ENCODE peak calls at places on chromosome 13, in eight cellular contexts. L is T follicular helper cell, B is dorsolateral prefrontal cortex, G is H1, A is NCI-H524, S is tibial nerve, E is BJ, R is NCI-H2171. H is an unnamed sample.

GRCh38 chr13:83752141-83752540 is 130.1 kb downstream of the SLITRK1 start:
- DNase-seq in L (no peak), B (no peak), G (no peak), A (no peak), S (no peak), E (no peak), R (no peak), H (no peak)

GRCh38 chr13:96984061-96984508 is 10.2 kb downstream of the OXGR1 start:
- DNase-seq in L (no peak), B (no peak), G (no peak), A (peak), S (peak), E (no peak), R (no peak), H (no peak)

GRCh38 chr13:74246398-74246975 is 112.3 kb upstream of the KLF12 start:
- DNase-seq in L (no peak), B (no peak), G (no peak), A (peak), S (peak), E (no peak), R (peak), H (no peak)

GRCh38 chr13:98050041-98050466 is 92.8 kb upstream of the FARP1 start:
- DNase-seq in L (no peak), B (no peak), G (no peak), A (no peak), S (no peak), E (no peak), R (no peak), H (no peak)

GRCh38 chr13:24623141-24623665 is 57.0 kb upstream of the ATP12A start:
- DNase-seq in L (no peak), B (no peak), G (no peak), A (no peak), S (no peak), E (no peak), R (no peak), H (no peak)

GRCh38 chr13:100673831-100674362 is 698 bp downstream of the TMTC4 start:
- DNase-seq in L (peak), B (peak), G (no peak), A (no peak), S (peak), E (peak), R (peak), H (no peak)

GRCh38 chr13:26813626-26814348 is 53.2 kb upstream of the GPR12 start:
- DNase-seq in L (no peak), B (no peak), G (no peak), A (peak), S (no peak), E (no peak), R (no peak), H (no peak)

GRCh38 chr13:94369862-94370491 is 109.5 kb downstream of the DCT start:
- DNase-seq in L (no peak), B (no peak), G (no peak), A (no peak), S (no peak), E (no peak), R (no peak), H (no peak)

GRCh38 chr13:20495087-20496023 is 30.3 kb downstream of the CRYL1 start:
- DNase-seq in L (peak), B (no peak), G (peak), A (peak), S (peak), E (no peak), R (no peak), H (peak)

GRCh38 chr13:43245374-43245964 is 222.1 kb downstream of the DNAJC15 start:
- DNase-seq in L (no peak), B (no peak), G (no peak), A (no peak), S (no peak), E (peak), R (no peak), H (no peak)

GRCh38 chr13:113802761-113803160 is 43.7 kb downstream of the TMEM255B start:
- DNase-seq in L (no peak), B (peak), G (no peak), A (no peak), S (no peak), E (no peak), R (no peak), H (no peak)

GRCh38 chr13:94710881-94711560 is 1.3 kb downstream of the SOX21 start:
- DNase-seq in L (no peak), B (peak), G (peak), A (no peak), S (no peak), E (no peak), R (peak), H (no peak)

GRCh38 chr13:97977376-97977705 is 23.9 kb downstream of the IPO5 start:
- DNase-seq in L (no peak), B (no peak), G (no peak), A (no peak), S (no peak), E (no peak), R (no peak), H (no peak)

GRCh38 chr13:26785845-26786630 is 25.5 kb upstream of the GPR12 start:
- DNase-seq in L (peak), B (no peak), G (peak), A (no peak), S (peak), E (no peak), R (no peak), H (peak)

GRCh38 chr13:98297043-98297442 is 120.0 kb upstream of the RNF113B start:
- DNase-seq in L (no peak), B (no peak), G (no peak), A (no peak), S (no peak), E (no peak), R (no peak), H (no peak)

GRCh38 chr13:106418556-106418955 is 116.9 kb downstream of the EFNB2 start:
- DNase-seq in L (no peak), B (no peak), G (no peak), A (no peak), S (no peak), E (peak), R (no peak), H (no peak)

GRCh38 chr13:97445504-97446187 is 11.7 kb downstream of the RAP2A start:
- DNase-seq in L (no peak), B (no peak), G (no peak), A (no peak), S (no peak), E (no peak), R (no peak), H (no peak)

GRCh38 chr13:94121686-94122085 is 357.8 kb downstream of the DCT start:
- DNase-seq in L (no peak), B (no peak), G (no peak), A (no peak), S (no peak), E (no peak), R (no peak), H (no peak)

GRCh38 chr13:30133554-30133912 is 173.8 kb downstream of the KATNAL1 start:
- DNase-seq in L (no peak), B (no peak), G (no peak), A (no peak), S (no peak), E (no peak), R (no peak), H (no peak)

H was measured in T-helper 17 cell.